ENCODE peak calls at places on chromosomes 2 and 18, in seven cellular contexts. F is GM23248, Q is transverse colon, W is neuronal stem cell, T is PC-9, R is small intestine, C is fibroblast of lung. A is an unnamed sample. For H3K4me1 and H3K27me3, the result is how much of the 10 kb centered on the place peaks cover.

GRCh38 chr2:28407976-28408690 is 15.5 kb downstream of the FOSL2 start:
- DNase-seq in W (no peak), T (no peak), F (no peak), R (no peak), C (no peak), Q (no peak), A (no peak)

GRCh38 chr2:237258146-237258545 is 155.8 kb downstream of the COL6A3 start:
- DNase-seq in F (peak), T (no peak), C (no peak), Q (no peak), W (no peak), R (no peak), A (no peak)

GRCh38 chr2:210663574-210663973 is 107.2 kb downstream of the CPS1 start:
- DNase-seq in F (peak), C (peak), W (peak), T (no peak), Q (no peak), R (no peak), A (peak)

GRCh38 chr18:78709271-78709809 is 270.3 kb upstream of the SALL3 start:
- DNase-seq in Q (no peak), R (no peak), C (no peak), F (no peak), W (no peak), T (no peak), A (no peak)

GRCh38 chr2:188294547-188294946 is 2.9 kb downstream of the GULP1 start:
- DNase-seq in F (peak), C (peak), T (no peak), W (no peak), Q (no peak), R (no peak), A (peak)

GRCh38 chr18:63254716-63255399 is 64.7 kb downstream of the BCL2 start:
- DNase-seq in T (no peak), W (no peak), R (no peak), F (no peak), Q (no peak), C (no peak), A (no peak)

GRCh38 chr2:228180126-228181097 is 1.1 kb downstream of the SPHKAP start:
- DNase-seq in W (peak), R (no peak), F (peak), Q (no peak), C (no peak), T (no peak), A (no peak)

GRCh38 chr2:74051504-74051903 is 66.8 kb downstream of the TET3 start:
- DNase-seq in T (no peak), C (no peak), Q (no peak), R (peak), W (no peak), F (no peak), A (no peak)

DNA sequence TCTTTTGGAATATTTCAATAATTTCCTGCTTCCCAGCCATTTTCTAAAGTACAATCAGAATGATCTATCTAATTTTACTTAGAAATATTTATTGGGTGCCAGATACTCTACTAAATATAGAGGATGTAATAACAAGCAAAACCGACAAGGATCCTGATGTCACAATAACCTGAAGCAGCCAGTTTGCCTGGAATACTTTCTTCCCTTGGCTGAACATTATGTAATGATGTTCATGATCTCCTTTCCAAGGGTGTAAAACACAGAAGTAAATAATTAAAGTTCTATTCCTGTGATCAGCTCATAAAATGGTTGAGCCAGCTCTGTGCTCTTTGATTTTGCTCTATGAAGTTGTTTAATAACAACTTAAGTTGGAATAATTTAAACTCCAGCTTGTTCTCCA is 2.6 kb upstream of the MRPL19 start:
- DNase-seq in W (no peak), F (no peak), C (no peak), T (no peak), Q (no peak), R (no peak), A (no peak)
- H3K4me1 ChIP-seq in W (under half), F (under half), C (under half), T (under half), Q (under half), R (under half), A (under half)

GRCh38 chr2:176121377-176122111 is 975 bp upstream of the HOXD9 start:
- DNase-seq in Q (no peak), T (no peak), W (no peak), F (no peak), C (no peak), R (no peak), A (no peak)
- H3K27me3 ChIP-seq in Q (half or more), T (half or more), W (half or more), F (under half), C (half or more), R (half or more), A (half or more)

GRCh38 chr2:54606393-54606973 is 117.0 kb upstream of the EML6 start:
- DNase-seq in R (no peak), W (no peak), C (no peak), Q (no peak), F (peak), T (no peak), A (no peak)

GRCh38 chr2:54608224-54608623 is 115.2 kb upstream of the EML6 start:
- DNase-seq in C (no peak), T (no peak), Q (no peak), R (no peak), F (no peak), W (no peak), A (no peak)

GRCh38 chr2:54604771-54605350 is 118.6 kb upstream of the EML6 start:
- DNase-seq in Q (no peak), F (no peak), W (no peak), R (peak), T (no peak), C (no peak), A (no peak)

GRCh38 chr2:54603796-54604195 is 119.7 kb upstream of the EML6 start:
- DNase-seq in C (no peak), W (no peak), R (no peak), T (no peak), F (no peak), Q (no peak), A (no peak)

GRCh38 chr2:54605836-54606235 is 117.6 kb upstream of the EML6 start:
- DNase-seq in C (peak), W (no peak), F (peak), T (no peak), R (no peak), Q (no peak), A (no peak)
- H3K4me1 ChIP-seq in C (under half), W (under half), F (under half), T (under half), R (under half), Q (half or more), A (under half)

DNA sequence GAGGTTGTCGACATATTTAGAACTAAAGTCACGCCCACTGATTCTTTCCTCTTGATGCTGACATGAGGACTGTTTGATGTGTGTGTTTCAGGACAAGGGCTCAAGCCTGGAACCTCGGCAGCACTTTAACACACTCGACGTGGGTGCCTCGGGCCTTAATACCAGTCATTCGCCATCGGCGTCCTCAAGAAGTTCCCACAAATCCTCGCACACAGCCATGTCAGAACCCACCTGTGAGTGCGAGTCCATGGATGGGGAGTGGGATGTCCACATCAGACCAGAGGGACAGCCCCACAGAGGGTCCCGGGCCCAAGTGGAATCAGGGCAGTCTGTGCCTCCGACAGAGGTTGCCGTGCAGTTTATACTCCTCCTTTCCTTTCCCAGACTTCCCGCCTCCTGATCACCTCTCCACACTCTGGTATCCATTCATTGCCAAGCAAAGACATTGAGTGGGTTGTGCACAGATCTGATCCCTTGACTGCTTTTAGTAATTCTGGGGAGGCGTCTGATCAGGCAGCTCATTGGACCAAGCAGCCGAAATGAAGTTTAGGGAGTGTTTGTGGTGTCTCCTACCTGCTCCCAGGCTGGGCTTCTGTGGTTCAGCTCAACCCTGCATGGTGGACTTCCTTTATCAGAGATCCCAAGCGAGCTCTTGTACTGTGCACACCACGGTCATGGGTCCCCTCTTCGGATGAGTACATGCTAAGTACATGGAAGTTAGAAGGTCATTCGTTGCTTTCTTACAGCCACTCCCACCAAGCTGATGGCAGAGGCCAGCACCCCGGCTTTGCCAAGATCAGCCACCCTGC is 27.2 kb upstream of the RPL31 start:
- DNase-seq in C (no peak), T (no peak), Q (no peak), W (no peak), R (no peak), F (no peak), A (no peak)
- H3K27me3 ChIP-seq in C (under half), T (under half), Q (under half), W (under half), R (under half), F (under half), A (under half)

DNA sequence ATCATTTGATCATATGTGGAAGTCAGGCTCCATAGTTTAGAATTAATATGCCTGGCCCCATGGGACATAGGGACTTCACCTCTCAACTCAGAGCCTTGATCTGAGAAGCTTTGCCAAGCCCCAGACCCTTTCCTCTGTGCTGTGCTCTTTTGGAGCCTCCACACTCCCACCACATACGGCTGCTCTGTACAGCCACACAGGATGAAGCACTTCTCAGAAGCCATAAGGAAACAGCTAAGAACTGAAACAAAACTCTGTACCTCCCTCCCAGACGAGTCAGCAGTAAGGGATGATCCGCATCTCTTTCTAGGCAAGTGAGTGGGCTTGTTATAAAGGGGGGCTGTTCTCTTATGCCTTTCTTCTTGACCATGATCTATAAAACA is 66.5 kb downstream of the CAB39 start:
- DNase-seq in R (peak), Q (no peak), W (no peak), F (no peak), T (no peak), C (no peak), A (no peak)
- H3K4me1 ChIP-seq in R (under half), Q (under half), W (under half), F (half or more), T (half or more), C (under half), A (under half)